ENCODE peak calls at places on chromosomes 2 and 18, in four cellular contexts. T is astrocyte, K is transverse colon, U is aorta. A is an unnamed sample. For H3K9me3, the result is how much of the 10 kb centered on the place peaks cover.

GRCh38 chr18:77151791-77152517 is 19.4 kb upstream of the MBP start:
- DNase-seq in T (no peak), K (no peak), U (no peak), A (no peak)

GRCh38 chr2:102101844-102102635 is 40.5 kb upstream of the IL1R1 start:
- DNase-seq in T (no peak), U (no peak), K (no peak), A (no peak)

GRCh38 chr2:16950436-16950835 is 284.8 kb upstream of the CYRIA start:
- DNase-seq in K (no peak), U (no peak), T (no peak), A (no peak)

GRCh38 chr2:70716131-70716766 is 51.8 kb downstream of the ADD2 start:
- DNase-seq in U (no peak), T (no peak), K (no peak), A (peak)

GRCh38 chr2:145197944-145198343 is 678.0 kb upstream of the ZEB2 start:
- DNase-seq in T (no peak), U (no peak), K (no peak), A (no peak)

GRCh38 chr2:102020596-102021170 is 28.9 kb downstream of the IL1R2 start:
- DNase-seq in K (peak), U (peak), T (peak), A (peak)

GRCh38 chr18:63511285-63511684 is 30.9 kb upstream of the SERPINB12 start:
- DNase-seq in T (peak), U (no peak), K (no peak), A (peak)

GRCh38 chr18:43341014-43341413 is 63.7 kb upstream of the SYT4 start:
- DNase-seq in T (no peak), K (no peak), U (no peak), A (no peak)

GRCh38 chr2:141341444-141341843 is 789.4 kb downstream of the LRP1B start:
- DNase-seq in U (no peak), K (no peak), T (peak), A (no peak)

GRCh38 chr2:236179653-236180500 is 11.7 kb upstream of the GBX2 start:
- DNase-seq in K (no peak), T (peak), U (peak), A (no peak)

GRCh38 chr18:11324956-11325873 is 175.8 kb upstream of the PIEZO2 start:
- DNase-seq in U (no peak), K (no peak), T (peak), A (no peak)

GRCh38 chr18:48159816-48160215 is 229.4 kb upstream of the SMAD2 start:
- DNase-seq in K (no peak), T (no peak), U (peak), A (no peak)

GRCh38 chr2:85834456-85834855 is 54.3 kb downstream of the ST3GAL5 start:
- DNase-seq in T (no peak), K (no peak), U (no peak), A (no peak)

GRCh38 chr2:168343586-168343985 is 96.2 kb upstream of the STK39 start:
- DNase-seq in T (peak), K (no peak), U (no peak), A (no peak)

GRCh38 chr2:120892271-120892966 is 156.8 kb downstream of the GLI2 start:
- DNase-seq in K (no peak), T (no peak), U (peak), A (no peak)

GRCh38 chr2:120894936-120895335 is 159.3 kb downstream of the GLI2 start:
- DNase-seq in U (peak), K (no peak), T (no peak), A (no peak)

GRCh38 chr2:120893874-120894584 is 158.4 kb downstream of the GLI2 start:
- DNase-seq in K (no peak), U (peak), T (no peak), A (no peak)

GRCh38 chr2:120890566-120891360 is 155.1 kb downstream of the GLI2 start:
- DNase-seq in U (peak), K (no peak), T (no peak), A (no peak)

GRCh38 chr2:120892967-120893667 is 157.4 kb downstream of the GLI2 start:
- DNase-seq in T (peak), K (no peak), U (peak), A (no peak)
- H3K27ac ChIP-seq in T (peak), K (peak), U (peak), A (no peak)

GRCh38 chr2:10161206-10161931 is 38.8 kb downstream of the RRM2 start:
- DNase-seq in K (peak), T (peak), U (no peak), A (no peak)
- H3K4me3 ChIP-seq in K (no peak), T (no peak), U (no peak), A (no peak)

DNA sequence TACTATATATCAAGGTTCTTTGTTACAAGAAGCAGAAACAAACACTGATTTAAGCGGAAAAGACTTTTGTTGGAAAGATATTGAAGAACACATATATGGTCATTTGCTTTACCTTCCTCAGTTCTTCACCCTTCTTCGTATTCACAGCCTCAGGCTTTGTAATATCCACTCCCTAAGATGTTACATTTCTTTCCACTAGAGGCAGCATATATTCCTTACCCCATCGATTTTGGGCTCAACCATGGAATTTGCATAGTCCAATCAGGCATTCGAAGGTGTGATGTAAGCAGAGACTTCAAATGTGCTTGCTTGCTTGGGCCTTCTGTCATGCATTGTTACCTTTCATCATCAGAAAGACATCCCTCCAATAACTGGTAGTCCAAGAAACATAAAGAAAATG is 287.4 kb downstream of the PID1 start:
- DNase-seq in T (no peak), K (no peak), U (no peak), A (no peak)
- H3K9me3 ChIP-seq in T (under half), K (under half), U (under half), A (under half)

GRCh38 chr18:57275111-57275510 is 77.2 kb upstream of the ST8SIA3 start:
- DNase-seq in T (no peak), U (no peak), K (no peak), A (peak)
- H3K27ac ChIP-seq in T (no peak), U (no peak), K (no peak), A (no peak)

GRCh38 chr2:177042311-177042710 is 170.3 kb upstream of the HNRNPA3 start:
- DNase-seq in K (no peak), T (no peak), U (no peak), A (no peak)
- H3K4me3 ChIP-seq in K (no peak), T (no peak), U (no peak), A (no peak)

DNA sequence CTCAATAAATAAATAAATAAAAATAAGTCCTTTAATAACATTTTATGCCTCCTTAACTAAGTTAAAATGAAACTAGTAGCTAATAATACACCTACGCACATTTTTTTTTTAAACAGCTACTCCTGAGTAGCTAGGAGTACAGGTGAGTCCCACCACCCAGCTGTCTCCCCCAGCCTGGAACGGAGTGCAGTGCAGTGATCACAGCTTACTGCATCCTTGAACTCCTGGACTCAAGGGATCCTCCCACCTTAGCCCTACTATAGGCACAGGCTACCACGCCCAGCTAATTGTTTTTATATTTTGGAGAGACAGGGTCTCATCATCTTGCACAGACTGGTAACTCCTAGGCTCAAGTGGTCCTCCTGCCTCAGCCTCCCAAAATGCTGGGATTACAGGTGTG is 28.4 kb downstream of the YWHAQ start:
- DNase-seq in U (no peak), K (no peak), T (no peak), A (no peak)
- H3K9me3 ChIP-seq in U (under half), K (under half), T (under half), A (under half)

DNA sequence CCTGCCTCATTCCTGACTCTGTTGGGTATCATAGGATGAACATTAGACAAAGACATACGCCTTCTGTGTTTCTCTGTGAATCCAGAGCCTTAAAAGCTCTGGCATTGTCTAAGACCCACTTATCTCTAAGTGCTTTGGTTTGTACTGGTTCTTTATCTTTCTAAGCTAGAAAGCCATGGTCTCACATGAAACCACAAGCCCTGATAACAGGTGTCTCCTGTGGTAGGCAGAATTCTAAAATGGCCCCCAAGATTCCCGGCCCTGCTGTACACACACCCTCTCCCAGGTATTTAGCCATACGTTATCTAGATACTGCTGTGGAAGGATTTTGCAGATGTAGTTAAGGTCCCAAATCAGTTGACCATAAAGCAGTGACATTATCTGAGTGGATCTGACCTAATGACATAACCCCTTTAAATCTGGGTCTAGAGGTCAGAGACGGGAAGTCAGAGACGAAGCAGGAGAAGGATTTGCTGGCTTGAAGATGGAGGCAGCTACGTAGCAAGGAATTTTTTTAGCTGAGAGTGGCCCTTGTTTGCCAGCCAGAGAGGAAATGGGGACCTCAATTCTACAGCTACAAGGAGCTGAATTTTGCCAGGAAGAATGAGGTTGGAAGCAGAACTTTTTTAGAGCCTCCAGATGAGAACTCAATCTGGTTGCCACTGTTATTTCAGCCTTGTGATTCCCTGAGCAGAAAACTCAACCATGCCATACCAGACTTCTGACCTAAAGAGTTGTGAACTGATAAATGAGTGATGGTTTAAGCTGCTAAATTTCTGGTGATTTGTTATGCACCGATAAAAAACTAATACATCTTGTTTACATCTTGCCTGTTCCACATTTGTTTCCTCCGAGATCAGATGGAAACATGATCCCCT is 186.7 kb downstream of the CAMKMT start:
- DNase-seq in T (peak), K (no peak), U (no peak), A (no peak)
- H3K27ac ChIP-seq in T (no peak), K (no peak), U (no peak), A (no peak)

GRCh38 chr2:149586898-149587219 is 716 bp downstream of the MMADHC start:
- DNase-seq in K (no peak), U (no peak), T (no peak), A (no peak)
- H3K4me3 ChIP-seq in K (peak), U (peak), T (peak), A (peak)

GRCh38 chr2:138271467-138271866 is 230.1 kb upstream of the SPOPL start:
- DNase-seq in K (no peak), U (no peak), T (no peak), A (no peak)

GRCh38 chr2:138269726-138270125 is 231.8 kb upstream of the SPOPL start:
- DNase-seq in U (no peak), K (no peak), T (peak), A (no peak)

GRCh38 chr2:138267902-138268254 is 233.7 kb upstream of the SPOPL start:
- DNase-seq in U (no peak), K (no peak), T (no peak), A (no peak)

GRCh38 chr2:138272524-138273210 is 228.9 kb upstream of the SPOPL start:
- DNase-seq in K (no peak), T (no peak), U (no peak), A (no peak)

DNA sequence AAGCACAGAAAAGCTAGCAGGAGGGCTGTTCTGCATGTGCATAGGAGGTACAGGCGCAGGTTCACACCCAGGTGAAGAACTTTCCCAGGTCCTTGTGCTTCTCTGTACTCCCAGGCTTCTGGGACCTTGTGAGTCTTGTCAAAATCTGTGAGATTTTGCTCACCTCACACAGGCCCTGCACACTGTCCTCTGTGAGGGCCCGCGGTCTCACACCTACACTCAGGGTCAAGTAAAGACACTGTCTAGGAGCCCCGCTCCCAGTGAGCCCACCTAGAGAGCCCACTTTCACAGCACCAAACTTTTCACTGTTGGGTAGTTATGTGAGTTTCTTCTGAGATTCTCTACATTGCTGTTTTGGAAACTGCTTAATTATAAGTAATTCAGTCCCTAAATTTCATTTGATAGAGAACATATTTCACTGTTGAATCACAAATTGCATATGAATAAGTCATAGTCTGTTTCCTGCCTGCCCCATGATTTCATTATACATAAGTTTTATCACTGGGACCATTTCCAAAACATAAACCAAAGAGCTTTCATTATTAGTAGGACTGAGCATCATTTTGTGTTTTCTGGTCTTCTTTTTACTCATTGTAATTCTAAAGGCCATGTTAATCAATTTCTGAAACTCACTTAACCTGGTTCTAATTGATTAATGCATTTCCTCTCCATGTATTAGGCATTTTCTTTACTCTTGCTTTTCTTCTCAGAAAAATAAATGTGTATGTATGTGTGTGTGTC is 234.2 kb upstream of the SPOPL start:
- DNase-seq in K (no peak), T (peak), U (no peak), A (no peak)
- H3K9me3 ChIP-seq in K (under half), T (under half), U (under half), A (under half)

GRCh38 chr18:55868909-55869308 is 280.9 kb upstream of the TCF4 start:
- DNase-seq in U (no peak), K (no peak), T (peak), A (no peak)

GRCh38 chr18:55875330-55875933 is 287.4 kb upstream of the TCF4 start:
- DNase-seq in T (no peak), K (no peak), U (no peak), A (no peak)

GRCh38 chr18:55863876-55864275 is 275.9 kb upstream of the TCF4 start:
- DNase-seq in T (peak), K (no peak), U (no peak), A (no peak)

GRCh38 chr18:55869965-55870585 is 282.1 kb upstream of the TCF4 start:
- DNase-seq in T (peak), K (no peak), U (peak), A (no peak)

GRCh38 chr18:55869547-55869946 is 281.6 kb upstream of the TCF4 start:
- DNase-seq in U (no peak), T (no peak), K (no peak), A (no peak)
- H3K27ac ChIP-seq in U (no peak), T (peak), K (no peak), A (no peak)